ENCODE peak calls at places on chromosomes 7 and 10, in four cellular contexts. One of them, this sample, is unnamed.

GRCh38 chr10:51244739-51245138 is 170.5 kb downstream of the PRKG1 start:
- DNase-seq in H1: no peak
- DNase-seq in neural progenitor cell: peak
- DNase-seq in choroid plexus epithelial cell: peak
- DNase-seq in this sample: no peak

GRCh38 chr10:74816824-74817498 is 9.4 kb upstream of the KAT6B start:
- DNase-seq in choroid plexus epithelial cell: no peak
- DNase-seq in H1: no peak
- DNase-seq in neural progenitor cell: no peak
- DNase-seq in this sample: no peak

GRCh38 chr7:105429746-105430612 is 41.3 kb upstream of the SRPK2 start:
- DNase-seq in choroid plexus epithelial cell: peak
- DNase-seq in H1: no peak
- DNase-seq in neural progenitor cell: peak
- DNase-seq in this sample: peak

GRCh38 chr7:157410831-157411556 is 74.2 kb downstream of the DNAJB6 start:
- DNase-seq in neural progenitor cell: no peak
- DNase-seq in H1: no peak
- DNase-seq in choroid plexus epithelial cell: no peak
- DNase-seq in this sample: no peak

GRCh38 chr10:14325325-14325955 is 5.3 kb downstream of the FRMD4A start:
- DNase-seq in choroid plexus epithelial cell: peak
- DNase-seq in H1: peak
- DNase-seq in neural progenitor cell: peak
- DNase-seq in this sample: peak

GRCh38 chr10:25075825-25076224 is 59.4 kb downstream of the THNSL1 start:
- DNase-seq in neural progenitor cell: no peak
- DNase-seq in choroid plexus epithelial cell: no peak
- DNase-seq in H1: no peak
- DNase-seq in this sample: no peak

GRCh38 chr10:64286533-64286932 is 765.3 kb downstream of the REEP3 start:
- DNase-seq in choroid plexus epithelial cell: no peak
- DNase-seq in H1: no peak
- DNase-seq in neural progenitor cell: no peak
- DNase-seq in this sample: no peak

GRCh38 chr10:14023612-14024348 is 306.9 kb downstream of the FRMD4A start:
- DNase-seq in choroid plexus epithelial cell: no peak
- DNase-seq in H1: no peak
- DNase-seq in neural progenitor cell: no peak
- DNase-seq in this sample: no peak

GRCh38 chr10:117965984-117966383 is 80.8 kb downstream of the RAB11FIP2 start:
- DNase-seq in neural progenitor cell: no peak
- DNase-seq in choroid plexus epithelial cell: no peak
- DNase-seq in H1: no peak
- DNase-seq in this sample: no peak

GRCh38 chr7:81484266-81484665 is 285.6 kb downstream of the HGF start:
- DNase-seq in neural progenitor cell: peak
- DNase-seq in H1: no peak
- DNase-seq in choroid plexus epithelial cell: peak
- DNase-seq in this sample: peak

GRCh38 chr10:129657297-129657974 is 190.4 kb downstream of the MGMT start:
- DNase-seq in neural progenitor cell: no peak
- DNase-seq in choroid plexus epithelial cell: no peak
- DNase-seq in H1: no peak
- DNase-seq in this sample: no peak

GRCh38 chr10:129656642-129657041 is 189.6 kb downstream of the MGMT start:
- DNase-seq in neural progenitor cell: no peak
- DNase-seq in choroid plexus epithelial cell: no peak
- DNase-seq in H1: no peak
- DNase-seq in this sample: no peak

GRCh38 chr10:129659881-129660280 is 192.8 kb downstream of the MGMT start:
- DNase-seq in choroid plexus epithelial cell: no peak
- DNase-seq in neural progenitor cell: no peak
- DNase-seq in H1: no peak
- DNase-seq in this sample: peak

GRCh38 chr10:129655679-129656031 is 188.6 kb downstream of the MGMT start:
- DNase-seq in choroid plexus epithelial cell: no peak
- DNase-seq in neural progenitor cell: no peak
- DNase-seq in H1: no peak
- DNase-seq in this sample: no peak

DNA sequence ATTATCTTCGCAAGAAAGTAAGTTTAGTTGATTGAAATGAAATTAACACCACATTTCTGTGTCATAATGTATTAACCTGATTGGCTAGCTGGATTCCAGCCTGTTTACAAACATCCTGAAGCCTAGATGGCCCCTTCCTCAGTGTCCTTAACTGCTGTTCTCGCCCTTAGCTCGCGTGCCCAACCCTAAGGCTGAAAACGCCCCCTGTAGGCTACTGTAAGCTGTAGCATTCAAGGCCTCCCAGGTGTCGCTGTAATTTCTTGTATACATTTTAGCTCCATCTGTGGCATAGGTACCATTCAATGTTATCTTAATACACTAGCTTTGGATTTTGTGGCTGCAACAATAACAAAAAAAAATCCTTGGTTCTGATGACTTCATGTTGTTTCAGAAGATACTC is 191.6 kb downstream of the MGMT start:
- DNase-seq in choroid plexus epithelial cell: peak
- DNase-seq in H1: no peak
- DNase-seq in neural progenitor cell: peak
- DNase-seq in this sample: peak
- TF ChIP-seq CTCF in choroid plexus epithelial cell: peak
- TF ChIP-seq CTCF in H1: peak
- TF ChIP-seq CTCF in neural progenitor cell: peak
- TF ChIP-seq CTCF in this sample: peak

GRCh38 chr10:102714621-102715455 is at the start of gene SFXN2:
- DNase-seq in H1: no peak
- DNase-seq in choroid plexus epithelial cell: no peak
- DNase-seq in neural progenitor cell: peak
- DNase-seq in this sample: peak
- TF ChIP-seq CTCF in H1: peak
- TF ChIP-seq CTCF in choroid plexus epithelial cell: no peak
- TF ChIP-seq CTCF in neural progenitor cell: no peak
- TF ChIP-seq CTCF in this sample: peak

GRCh38 chr10:7070950-7071349 is 339.9 kb downstream of the SFMBT2 start:
- DNase-seq in choroid plexus epithelial cell: no peak
- DNase-seq in H1: no peak
- DNase-seq in neural progenitor cell: no peak
- DNase-seq in this sample: no peak
- TF ChIP-seq CTCF in choroid plexus epithelial cell: no peak
- TF ChIP-seq CTCF in H1: no peak
- TF ChIP-seq CTCF in neural progenitor cell: no peak
- TF ChIP-seq CTCF in this sample: no peak

DNA sequence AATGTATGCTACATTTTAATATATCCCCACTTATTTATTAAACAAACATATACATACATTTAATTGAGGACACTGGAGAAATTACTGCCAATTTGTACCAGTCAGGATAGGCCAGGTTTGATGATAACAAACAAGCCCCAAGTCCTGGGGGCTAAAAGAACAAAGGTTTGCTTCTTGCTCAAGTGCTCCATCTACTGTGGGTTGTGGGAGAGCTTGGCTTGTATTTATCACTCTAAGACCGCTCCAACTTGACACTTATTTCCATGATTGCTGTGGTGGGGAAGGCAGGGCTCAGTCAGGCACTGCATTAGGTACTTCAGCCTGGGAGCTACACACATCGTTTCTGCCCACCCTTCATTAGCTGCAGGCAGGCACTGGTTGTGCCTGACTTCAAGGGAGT is 136.6 kb upstream of the ZNF32 start:
- DNase-seq in H1: no peak
- DNase-seq in neural progenitor cell: no peak
- DNase-seq in choroid plexus epithelial cell: peak
- DNase-seq in this sample: peak
- TF ChIP-seq CTCF in H1: no peak
- TF ChIP-seq CTCF in neural progenitor cell: peak
- TF ChIP-seq CTCF in choroid plexus epithelial cell: peak
- TF ChIP-seq CTCF in this sample: peak

This sample was measured in A673.